ENCODE peak calls at places on chromosomes 12 and 14, in four cellular contexts. One of them, this sample, is unnamed.

GRCh38 chr12:50057000-50057841 is at the start of gene ASIC1:
- DNase-seq in progenitor cell of endocrine pancreas: peak; percentile 67
- DNase-seq in right cardiac atrium: peak; percentile 77
- DNase-seq in nucleus accumbens: no peak
- DNase-seq in this sample: peak; percentile 85

GRCh38 chr14:98138666-98139065 is 1133.3 kb downstream of the BCL11B start:
- DNase-seq in progenitor cell of endocrine pancreas: no peak
- DNase-seq in nucleus accumbens: no peak
- DNase-seq in right cardiac atrium: no peak
- DNase-seq in this sample: no peak

GRCh38 chr12:59040651-59041050 is 120.3 kb upstream of the LRIG3 start:
- DNase-seq in right cardiac atrium: no peak
- DNase-seq in progenitor cell of endocrine pancreas: no peak
- DNase-seq in nucleus accumbens: no peak
- DNase-seq in this sample: no peak

GRCh38 chr14:33359288-33359881 is 420.7 kb downstream of the NPAS3 start:
- DNase-seq in nucleus accumbens: no peak
- DNase-seq in right cardiac atrium: no peak
- DNase-seq in progenitor cell of endocrine pancreas: no peak
- DNase-seq in this sample: no peak

GRCh38 chr12:22229652-22230279 is 104.7 kb downstream of the ST8SIA1 start:
- DNase-seq in right cardiac atrium: no peak
- DNase-seq in nucleus accumbens: no peak
- DNase-seq in progenitor cell of endocrine pancreas: no peak
- DNase-seq in this sample: no peak

GRCh38 chr12:118360785-118361404 is 11.8 kb downstream of the TAOK3 start:
- DNase-seq in right cardiac atrium: no peak
- DNase-seq in progenitor cell of endocrine pancreas: no peak
- DNase-seq in nucleus accumbens: no peak
- DNase-seq in this sample: no peak

GRCh38 chr14:47539065-47539464 is 136.3 kb downstream of the MDGA2 start:
- DNase-seq in progenitor cell of endocrine pancreas: no peak
- DNase-seq in right cardiac atrium: no peak
- DNase-seq in nucleus accumbens: peak; percentile 0
- DNase-seq in this sample: no peak

GRCh38 chr12:68303850-68304249 is 28.3 kb downstream of the MDM1 start:
- DNase-seq in nucleus accumbens: no peak
- DNase-seq in progenitor cell of endocrine pancreas: no peak
- DNase-seq in right cardiac atrium: peak; percentile 25
- DNase-seq in this sample: no peak

GRCh38 chr14:104245075-104245474 is 106.7 kb downstream of the KIF26A start:
- DNase-seq in nucleus accumbens: no peak
- DNase-seq in right cardiac atrium: no peak
- DNase-seq in progenitor cell of endocrine pancreas: no peak
- DNase-seq in this sample: no peak

GRCh38 chr12:117141097-117141898 is 42.1 kb upstream of the TESC start:
- DNase-seq in right cardiac atrium: no peak
- DNase-seq in nucleus accumbens: no peak
- DNase-seq in progenitor cell of endocrine pancreas: no peak
- DNase-seq in this sample: no peak

GRCh38 chr12:46825526-46826414 is at the start of gene SLC38A4:
- DNase-seq in right cardiac atrium: no peak
- DNase-seq in progenitor cell of endocrine pancreas: peak; percentile 30
- DNase-seq in nucleus accumbens: no peak
- DNase-seq in this sample: no peak

GRCh38 chr12:77064891-77065360 is 443 bp downstream of the E2F7 start:
- DNase-seq in nucleus accumbens: no peak
- DNase-seq in right cardiac atrium: no peak
- DNase-seq in progenitor cell of endocrine pancreas: no peak
- DNase-seq in this sample: no peak

GRCh38 chr12:11707535-11707934 is 58.1 kb downstream of the ETV6 start:
- DNase-seq in right cardiac atrium: peak; percentile 33
- DNase-seq in progenitor cell of endocrine pancreas: no peak
- DNase-seq in nucleus accumbens: no peak
- DNase-seq in this sample: no peak

GRCh38 chr14:57401501-57401900 is 11.1 kb downstream of the NAA30 start:
- DNase-seq in nucleus accumbens: no peak
- DNase-seq in progenitor cell of endocrine pancreas: no peak
- DNase-seq in right cardiac atrium: no peak
- DNase-seq in this sample: no peak

GRCh38 chr12:15717940-15718567 is 71.1 kb downstream of the EPS8 start:
- DNase-seq in right cardiac atrium: no peak
- DNase-seq in progenitor cell of endocrine pancreas: no peak
- DNase-seq in nucleus accumbens: no peak
- DNase-seq in this sample: no peak

GRCh38 chr12:83016226-83016835 is 329.6 kb downstream of the TMTC2 start:
- DNase-seq in progenitor cell of endocrine pancreas: no peak
- DNase-seq in right cardiac atrium: no peak
- DNase-seq in nucleus accumbens: no peak
- DNase-seq in this sample: no peak

GRCh38 chr14:73424453-73424852 is 33.9 kb downstream of the NUMB start:
- DNase-seq in progenitor cell of endocrine pancreas: no peak
- DNase-seq in right cardiac atrium: no peak
- DNase-seq in nucleus accumbens: no peak
- DNase-seq in this sample: no peak

GRCh38 chr12:6551496-6552139 is 4.2 kb downstream of the IFFO1 start:
- DNase-seq in progenitor cell of endocrine pancreas: no peak
- DNase-seq in right cardiac atrium: peak; percentile 51
- DNase-seq in nucleus accumbens: no peak
- DNase-seq in this sample: no peak

GRCh38 chr12:57173089-57173488 is 25.7 kb upstream of the LRP1-AS start:
- DNase-seq in right cardiac atrium: no peak
- DNase-seq in nucleus accumbens: no peak
- DNase-seq in progenitor cell of endocrine pancreas: no peak
- DNase-seq in this sample: no peak

GRCh38 chr14:33647385-33647786 is 303.5 kb downstream of the EGLN3 start:
- DNase-seq in nucleus accumbens: no peak
- DNase-seq in right cardiac atrium: no peak
- DNase-seq in progenitor cell of endocrine pancreas: no peak
- DNase-seq in this sample: no peak

GRCh38 chr14:55881577-55882241 is 236.5 kb upstream of the PELI2 start:
- DNase-seq in progenitor cell of endocrine pancreas: no peak
- DNase-seq in right cardiac atrium: no peak
- DNase-seq in nucleus accumbens: no peak
- DNase-seq in this sample: no peak

GRCh38 chr14:85535916-85536834 is 6.2 kb downstream of the FLRT2 start:
- DNase-seq in right cardiac atrium: peak; percentile 17
- DNase-seq in progenitor cell of endocrine pancreas: no peak
- DNase-seq in nucleus accumbens: no peak
- DNase-seq in this sample: no peak

GRCh38 chr14:91219505-91220389 is 24.8 kb downstream of the GPR68 start:
- DNase-seq in right cardiac atrium: peak; percentile 34
- DNase-seq in nucleus accumbens: no peak
- DNase-seq in progenitor cell of endocrine pancreas: no peak
- DNase-seq in this sample: no peak

GRCh38 chr14:69090187-69090789 is 62.6 kb downstream of the DCAF5 start:
- DNase-seq in nucleus accumbens: no peak
- DNase-seq in progenitor cell of endocrine pancreas: no peak
- DNase-seq in right cardiac atrium: no peak
- DNase-seq in this sample: no peak

GRCh38 chr14:44833376-44833775 is 128.4 kb downstream of the KLHL28 start:
- DNase-seq in nucleus accumbens: no peak
- DNase-seq in right cardiac atrium: no peak
- DNase-seq in progenitor cell of endocrine pancreas: no peak
- DNase-seq in this sample: no peak

GRCh38 chr14:57205953-57206352 is 62.8 kb downstream of the EXOC5 start:
- DNase-seq in nucleus accumbens: no peak
- DNase-seq in progenitor cell of endocrine pancreas: no peak
- DNase-seq in right cardiac atrium: no peak
- DNase-seq in this sample: no peak

GRCh38 chr12:25811656-25812126 is 146.8 kb upstream of the RASSF8 start:
- DNase-seq in right cardiac atrium: no peak
- DNase-seq in progenitor cell of endocrine pancreas: no peak
- DNase-seq in nucleus accumbens: no peak
- DNase-seq in this sample: no peak

GRCh38 chr14:19920021-19920657 is at the start of gene OR4K5:
- DNase-seq in right cardiac atrium: no peak
- DNase-seq in nucleus accumbens: no peak
- DNase-seq in progenitor cell of endocrine pancreas: no peak
- DNase-seq in this sample: no peak

GRCh38 chr12:6852651-6853354 is 853 bp downstream of the USP5 start:
- DNase-seq in progenitor cell of endocrine pancreas: no peak
- DNase-seq in nucleus accumbens: peak; percentile 32
- DNase-seq in right cardiac atrium: peak; percentile 67
- DNase-seq in this sample: no peak

GRCh38 chr12:27974735-27975221 is 2.2 kb upstream of the PTHLH start:
- DNase-seq in progenitor cell of endocrine pancreas: no peak
- DNase-seq in nucleus accumbens: no peak
- DNase-seq in right cardiac atrium: no peak
- DNase-seq in this sample: no peak

GRCh38 chr14:38567728-38568127 is 311.8 kb upstream of the CLEC14A start:
- DNase-seq in right cardiac atrium: no peak
- DNase-seq in progenitor cell of endocrine pancreas: no peak
- DNase-seq in nucleus accumbens: no peak
- DNase-seq in this sample: no peak

GRCh38 chr12:97006585-97006984 is 99.5 kb downstream of the NEDD1 start:
- DNase-seq in nucleus accumbens: no peak
- DNase-seq in right cardiac atrium: no peak
- DNase-seq in progenitor cell of endocrine pancreas: no peak
- DNase-seq in this sample: no peak

GRCh38 chr12:116601524-116601923 is 42.3 kb downstream of the MAP1LC3B2 start:
- DNase-seq in right cardiac atrium: no peak
- DNase-seq in nucleus accumbens: no peak
- DNase-seq in progenitor cell of endocrine pancreas: no peak
- DNase-seq in this sample: no peak

GRCh38 chr12:100145643-100146042 is 3.0 kb upstream of the BLTP3B start:
- DNase-seq in right cardiac atrium: no peak
- DNase-seq in nucleus accumbens: no peak
- DNase-seq in progenitor cell of endocrine pancreas: no peak
- DNase-seq in this sample: no peak

GRCh38 chr12:51362307-51362706 is 15.8 kb upstream of the CELA1 start:
- DNase-seq in progenitor cell of endocrine pancreas: no peak
- DNase-seq in nucleus accumbens: peak; percentile 76
- DNase-seq in right cardiac atrium: no peak
- DNase-seq in this sample: peak; percentile 82

GRCh38 chr14:59454131-59454530 is 11.0 kb downstream of the GPR135 start:
- DNase-seq in nucleus accumbens: no peak
- DNase-seq in progenitor cell of endocrine pancreas: no peak
- DNase-seq in right cardiac atrium: no peak
- DNase-seq in this sample: no peak

GRCh38 chr12:106141003-106141402 is 2.2 kb upstream of the NUAK1 start:
- DNase-seq in right cardiac atrium: no peak
- DNase-seq in progenitor cell of endocrine pancreas: no peak
- DNase-seq in nucleus accumbens: no peak
- DNase-seq in this sample: no peak